ENCODE peak calls at places on chromosomes 1 and 21, in nine cellular contexts. One of them, this sample, is unnamed.

GRCh38 chr1:106678661-106679060 is 377.8 kb upstream of the PRMT6 start:
- DNase-seq in HuH-7.5: no peak
- DNase-seq in GM10248: no peak
- DNase-seq in right lobe of liver: no peak
- DNase-seq in cardiac fibroblast: no peak
- DNase-seq in SK-MEL-5: no peak
- DNase-seq in stimulated activated CD4-positive, alpha-beta T cell treated with anti-CD3 and anti-CD28 coated beads, Interleukin-1b, Interleukin-23, amount 100 ng/mL, for 4 hours: no peak
- DNase-seq in Peyer's patch: no peak
- DNase-seq in HT-29: no peak
- DNase-seq in this sample: no peak

GRCh38 chr1:72649974-72650373 is 367.6 kb upstream of the NEGR1 start:
- DNase-seq in GM10248: no peak
- DNase-seq in right lobe of liver: no peak
- DNase-seq in stimulated activated CD4-positive, alpha-beta T cell treated with anti-CD3 and anti-CD28 coated beads, Interleukin-1b, Interleukin-23, amount 100 ng/mL, for 4 hours: no peak
- DNase-seq in HT-29: no peak
- DNase-seq in HuH-7.5: no peak
- DNase-seq in SK-MEL-5: no peak
- DNase-seq in Peyer's patch: no peak
- DNase-seq in cardiac fibroblast: no peak
- DNase-seq in this sample: no peak

GRCh38 chr1:155136728-155137127 is 1.1 kb downstream of the SLC50A1 start:
- DNase-seq in right lobe of liver: no peak
- DNase-seq in HT-29: peak
- DNase-seq in cardiac fibroblast: no peak
- DNase-seq in stimulated activated CD4-positive, alpha-beta T cell treated with anti-CD3 and anti-CD28 coated beads, Interleukin-1b, Interleukin-23, amount 100 ng/mL, for 4 hours: no peak
- DNase-seq in GM10248: no peak
- DNase-seq in HuH-7.5: no peak
- DNase-seq in SK-MEL-5: no peak
- DNase-seq in Peyer's patch: no peak
- DNase-seq in this sample: no peak

GRCh38 chr1:43973981-43974442 is 748 bp upstream of the ATP6V0B start:
- DNase-seq in HT-29: peak
- DNase-seq in cardiac fibroblast: peak
- DNase-seq in GM10248: no peak
- DNase-seq in stimulated activated CD4-positive, alpha-beta T cell treated with anti-CD3 and anti-CD28 coated beads, Interleukin-1b, Interleukin-23, amount 100 ng/mL, for 4 hours: no peak
- DNase-seq in Peyer's patch: peak
- DNase-seq in SK-MEL-5: no peak
- DNase-seq in right lobe of liver: no peak
- DNase-seq in HuH-7.5: no peak
- DNase-seq in this sample: no peak

GRCh38 chr1:58618303-58618702 is 41.3 kb upstream of the TACSTD2 start:
- DNase-seq in Peyer's patch: no peak
- DNase-seq in stimulated activated CD4-positive, alpha-beta T cell treated with anti-CD3 and anti-CD28 coated beads, Interleukin-1b, Interleukin-23, amount 100 ng/mL, for 4 hours: no peak
- DNase-seq in GM10248: no peak
- DNase-seq in right lobe of liver: no peak
- DNase-seq in cardiac fibroblast: peak
- DNase-seq in HuH-7.5: no peak
- DNase-seq in HT-29: no peak
- DNase-seq in SK-MEL-5: no peak
- DNase-seq in this sample: no peak

GRCh38 chr1:103194060-103194459 is 85.7 kb upstream of the COL11A1 start:
- DNase-seq in stimulated activated CD4-positive, alpha-beta T cell treated with anti-CD3 and anti-CD28 coated beads, Interleukin-1b, Interleukin-23, amount 100 ng/mL, for 4 hours: no peak
- DNase-seq in GM10248: no peak
- DNase-seq in HuH-7.5: no peak
- DNase-seq in HT-29: no peak
- DNase-seq in SK-MEL-5: peak
- DNase-seq in right lobe of liver: no peak
- DNase-seq in cardiac fibroblast: no peak
- DNase-seq in Peyer's patch: no peak
- DNase-seq in this sample: no peak

GRCh38 chr1:211349730-211350129 is 23.1 kb downstream of the TRAF5 start:
- DNase-seq in right lobe of liver: no peak
- DNase-seq in stimulated activated CD4-positive, alpha-beta T cell treated with anti-CD3 and anti-CD28 coated beads, Interleukin-1b, Interleukin-23, amount 100 ng/mL, for 4 hours: no peak
- DNase-seq in HT-29: peak
- DNase-seq in GM10248: no peak
- DNase-seq in Peyer's patch: peak
- DNase-seq in HuH-7.5: no peak
- DNase-seq in cardiac fibroblast: no peak
- DNase-seq in SK-MEL-5: no peak
- DNase-seq in this sample: no peak

GRCh38 chr1:5658340-5659316 is 333.6 kb downstream of the NPHP4 start:
- DNase-seq in GM10248: no peak
- DNase-seq in HT-29: no peak
- DNase-seq in right lobe of liver: no peak
- DNase-seq in SK-MEL-5: no peak
- DNase-seq in HuH-7.5: no peak
- DNase-seq in Peyer's patch: no peak
- DNase-seq in stimulated activated CD4-positive, alpha-beta T cell treated with anti-CD3 and anti-CD28 coated beads, Interleukin-1b, Interleukin-23, amount 100 ng/mL, for 4 hours: no peak
- DNase-seq in cardiac fibroblast: no peak
- DNase-seq in this sample: no peak

GRCh38 chr1:245124241-245124640 is 30.5 kb upstream of the KIF26B start:
- DNase-seq in GM10248: no peak
- DNase-seq in cardiac fibroblast: no peak
- DNase-seq in SK-MEL-5: no peak
- DNase-seq in stimulated activated CD4-positive, alpha-beta T cell treated with anti-CD3 and anti-CD28 coated beads, Interleukin-1b, Interleukin-23, amount 100 ng/mL, for 4 hours: no peak
- DNase-seq in HT-29: no peak
- DNase-seq in right lobe of liver: no peak
- DNase-seq in HuH-7.5: no peak
- DNase-seq in Peyer's patch: no peak
- DNase-seq in this sample: no peak

GRCh38 chr1:88457197-88457596 is 226.9 kb upstream of the PKN2 start:
- DNase-seq in cardiac fibroblast: no peak
- DNase-seq in HuH-7.5: no peak
- DNase-seq in right lobe of liver: no peak
- DNase-seq in Peyer's patch: no peak
- DNase-seq in stimulated activated CD4-positive, alpha-beta T cell treated with anti-CD3 and anti-CD28 coated beads, Interleukin-1b, Interleukin-23, amount 100 ng/mL, for 4 hours: no peak
- DNase-seq in GM10248: no peak
- DNase-seq in SK-MEL-5: no peak
- DNase-seq in HT-29: no peak
- DNase-seq in this sample: no peak

GRCh38 chr1:174021611-174022079 is 512 bp downstream of the RC3H1 start:
- DNase-seq in right lobe of liver: peak
- DNase-seq in SK-MEL-5: peak
- DNase-seq in Peyer's patch: peak
- DNase-seq in GM10248: peak
- DNase-seq in HT-29: peak
- DNase-seq in stimulated activated CD4-positive, alpha-beta T cell treated with anti-CD3 and anti-CD28 coated beads, Interleukin-1b, Interleukin-23, amount 100 ng/mL, for 4 hours: peak
- DNase-seq in HuH-7.5: peak
- DNase-seq in cardiac fibroblast: peak
- DNase-seq in this sample: peak

GRCh38 chr1:231162300-231162969 is 577 bp downstream of the TRIM67 start:
- DNase-seq in right lobe of liver: no peak
- DNase-seq in Peyer's patch: no peak
- DNase-seq in HT-29: no peak
- DNase-seq in stimulated activated CD4-positive, alpha-beta T cell treated with anti-CD3 and anti-CD28 coated beads, Interleukin-1b, Interleukin-23, amount 100 ng/mL, for 4 hours: peak
- DNase-seq in SK-MEL-5: no peak
- DNase-seq in GM10248: peak
- DNase-seq in HuH-7.5: peak
- DNase-seq in cardiac fibroblast: peak
- DNase-seq in this sample: peak

GRCh38 chr1:94629259-94630181 is 88.0 kb upstream of the F3 start:
- DNase-seq in SK-MEL-5: no peak
- DNase-seq in stimulated activated CD4-positive, alpha-beta T cell treated with anti-CD3 and anti-CD28 coated beads, Interleukin-1b, Interleukin-23, amount 100 ng/mL, for 4 hours: no peak
- DNase-seq in GM10248: no peak
- DNase-seq in cardiac fibroblast: no peak
- DNase-seq in HT-29: no peak
- DNase-seq in Peyer's patch: no peak
- DNase-seq in right lobe of liver: no peak
- DNase-seq in HuH-7.5: no peak
- DNase-seq in this sample: no peak

GRCh38 chr1:32056598-32056997 is 16.1 kb upstream of the TMEM39B start:
- DNase-seq in right lobe of liver: no peak
- DNase-seq in stimulated activated CD4-positive, alpha-beta T cell treated with anti-CD3 and anti-CD28 coated beads, Interleukin-1b, Interleukin-23, amount 100 ng/mL, for 4 hours: no peak
- DNase-seq in cardiac fibroblast: no peak
- DNase-seq in Peyer's patch: no peak
- DNase-seq in HuH-7.5: no peak
- DNase-seq in GM10248: no peak
- DNase-seq in HT-29: no peak
- DNase-seq in SK-MEL-5: no peak
- DNase-seq in this sample: no peak

GRCh38 chr1:23484253-23485001 is 448 bp upstream of the ASAP3 start:
- DNase-seq in SK-MEL-5: peak
- DNase-seq in HT-29: peak
- DNase-seq in right lobe of liver: peak
- DNase-seq in cardiac fibroblast: peak
- DNase-seq in stimulated activated CD4-positive, alpha-beta T cell treated with anti-CD3 and anti-CD28 coated beads, Interleukin-1b, Interleukin-23, amount 100 ng/mL, for 4 hours: peak
- DNase-seq in GM10248: peak
- DNase-seq in HuH-7.5: peak
- DNase-seq in Peyer's patch: peak
- DNase-seq in this sample: peak

GRCh38 chr1:46757256-46757955 is 38.5 kb upstream of the EFCAB14 start:
- DNase-seq in stimulated activated CD4-positive, alpha-beta T cell treated with anti-CD3 and anti-CD28 coated beads, Interleukin-1b, Interleukin-23, amount 100 ng/mL, for 4 hours: no peak
- DNase-seq in cardiac fibroblast: peak
- DNase-seq in GM10248: no peak
- DNase-seq in SK-MEL-5: no peak
- DNase-seq in HT-29: peak
- DNase-seq in HuH-7.5: no peak
- DNase-seq in Peyer's patch: no peak
- DNase-seq in right lobe of liver: no peak
- DNase-seq in this sample: no peak

GRCh38 chr1:192005976-192006375 is 152.3 kb upstream of the RGS18 start:
- DNase-seq in cardiac fibroblast: no peak
- DNase-seq in HT-29: no peak
- DNase-seq in right lobe of liver: no peak
- DNase-seq in HuH-7.5: no peak
- DNase-seq in Peyer's patch: no peak
- DNase-seq in stimulated activated CD4-positive, alpha-beta T cell treated with anti-CD3 and anti-CD28 coated beads, Interleukin-1b, Interleukin-23, amount 100 ng/mL, for 4 hours: no peak
- DNase-seq in SK-MEL-5: no peak
- DNase-seq in GM10248: no peak
- DNase-seq in this sample: no peak

GRCh38 chr1:2894381-2895041 is 93.0 kb upstream of the TTC34 start:
- DNase-seq in GM10248: no peak
- DNase-seq in Peyer's patch: peak
- DNase-seq in SK-MEL-5: no peak
- DNase-seq in cardiac fibroblast: no peak
- DNase-seq in stimulated activated CD4-positive, alpha-beta T cell treated with anti-CD3 and anti-CD28 coated beads, Interleukin-1b, Interleukin-23, amount 100 ng/mL, for 4 hours: peak
- DNase-seq in right lobe of liver: no peak
- DNase-seq in HT-29: no peak
- DNase-seq in HuH-7.5: no peak
- DNase-seq in this sample: no peak

GRCh38 chr1:206469933-206470691 is at the start of gene IKBKE:
- DNase-seq in stimulated activated CD4-positive, alpha-beta T cell treated with anti-CD3 and anti-CD28 coated beads, Interleukin-1b, Interleukin-23, amount 100 ng/mL, for 4 hours: peak
- DNase-seq in HT-29: peak
- DNase-seq in Peyer's patch: peak
- DNase-seq in cardiac fibroblast: peak
- DNase-seq in SK-MEL-5: peak
- DNase-seq in right lobe of liver: no peak
- DNase-seq in GM10248: peak
- DNase-seq in HuH-7.5: peak
- DNase-seq in this sample: peak

GRCh38 chr1:232611834-232612233 is 18.1 kb downstream of the SIPA1L2 start:
- DNase-seq in cardiac fibroblast: no peak
- DNase-seq in SK-MEL-5: no peak
- DNase-seq in HT-29: no peak
- DNase-seq in right lobe of liver: no peak
- DNase-seq in HuH-7.5: no peak
- DNase-seq in Peyer's patch: no peak
- DNase-seq in GM10248: no peak
- DNase-seq in stimulated activated CD4-positive, alpha-beta T cell treated with anti-CD3 and anti-CD28 coated beads, Interleukin-1b, Interleukin-23, amount 100 ng/mL, for 4 hours: no peak
- DNase-seq in this sample: no peak

GRCh38 chr21:38037416-38037815 is 121.2 kb upstream of the KCNJ6 start:
- DNase-seq in SK-MEL-5: no peak
- DNase-seq in HuH-7.5: no peak
- DNase-seq in right lobe of liver: no peak
- DNase-seq in Peyer's patch: no peak
- DNase-seq in HT-29: no peak
- DNase-seq in stimulated activated CD4-positive, alpha-beta T cell treated with anti-CD3 and anti-CD28 coated beads, Interleukin-1b, Interleukin-23, amount 100 ng/mL, for 4 hours: no peak
- DNase-seq in GM10248: no peak
- DNase-seq in cardiac fibroblast: peak
- DNase-seq in this sample: no peak

GRCh38 chr1:210527091-210527490 is 198.4 kb downstream of the HHAT start:
- DNase-seq in SK-MEL-5: no peak
- DNase-seq in HuH-7.5: no peak
- DNase-seq in GM10248: no peak
- DNase-seq in HT-29: no peak
- DNase-seq in cardiac fibroblast: no peak
- DNase-seq in stimulated activated CD4-positive, alpha-beta T cell treated with anti-CD3 and anti-CD28 coated beads, Interleukin-1b, Interleukin-23, amount 100 ng/mL, for 4 hours: no peak
- DNase-seq in right lobe of liver: no peak
- DNase-seq in Peyer's patch: no peak
- DNase-seq in this sample: no peak

GRCh38 chr1:183926978-183927377 is 110.5 kb downstream of the COLGALT2 start:
- DNase-seq in cardiac fibroblast: peak
- DNase-seq in GM10248: no peak
- DNase-seq in HuH-7.5: no peak
- DNase-seq in HT-29: no peak
- DNase-seq in stimulated activated CD4-positive, alpha-beta T cell treated with anti-CD3 and anti-CD28 coated beads, Interleukin-1b, Interleukin-23, amount 100 ng/mL, for 4 hours: no peak
- DNase-seq in right lobe of liver: no peak
- DNase-seq in Peyer's patch: no peak
- DNase-seq in SK-MEL-5: no peak
- DNase-seq in this sample: no peak

GRCh38 chr1:204477036-204477740 is 17.4 kb downstream of the PIK3C2B start:
- DNase-seq in HuH-7.5: no peak
- DNase-seq in Peyer's patch: no peak
- DNase-seq in SK-MEL-5: no peak
- DNase-seq in HT-29: no peak
- DNase-seq in cardiac fibroblast: no peak
- DNase-seq in GM10248: peak
- DNase-seq in stimulated activated CD4-positive, alpha-beta T cell treated with anti-CD3 and anti-CD28 coated beads, Interleukin-1b, Interleukin-23, amount 100 ng/mL, for 4 hours: no peak
- DNase-seq in right lobe of liver: peak
- DNase-seq in this sample: no peak

GRCh38 chr1:231639819-231640218 is 13.2 kb downstream of the DISC1 start:
- DNase-seq in stimulated activated CD4-positive, alpha-beta T cell treated with anti-CD3 and anti-CD28 coated beads, Interleukin-1b, Interleukin-23, amount 100 ng/mL, for 4 hours: no peak
- DNase-seq in HuH-7.5: no peak
- DNase-seq in SK-MEL-5: no peak
- DNase-seq in cardiac fibroblast: no peak
- DNase-seq in right lobe of liver: no peak
- DNase-seq in Peyer's patch: no peak
- DNase-seq in GM10248: no peak
- DNase-seq in HT-29: no peak
- DNase-seq in this sample: no peak

GRCh38 chr1:22044690-22045420 is 7.7 kb upstream of the CDC42 start:
- DNase-seq in SK-MEL-5: no peak
- DNase-seq in cardiac fibroblast: peak
- DNase-seq in GM10248: no peak
- DNase-seq in Peyer's patch: no peak
- DNase-seq in HT-29: peak
- DNase-seq in right lobe of liver: no peak
- DNase-seq in HuH-7.5: no peak
- DNase-seq in stimulated activated CD4-positive, alpha-beta T cell treated with anti-CD3 and anti-CD28 coated beads, Interleukin-1b, Interleukin-23, amount 100 ng/mL, for 4 hours: no peak
- DNase-seq in this sample: no peak

GRCh38 chr21:15872236-15872635 is 142.5 kb downstream of the USP25 start:
- DNase-seq in SK-MEL-5: no peak
- DNase-seq in Peyer's patch: no peak
- DNase-seq in GM10248: no peak
- DNase-seq in HT-29: no peak
- DNase-seq in stimulated activated CD4-positive, alpha-beta T cell treated with anti-CD3 and anti-CD28 coated beads, Interleukin-1b, Interleukin-23, amount 100 ng/mL, for 4 hours: no peak
- DNase-seq in HuH-7.5: no peak
- DNase-seq in cardiac fibroblast: no peak
- DNase-seq in right lobe of liver: no peak
- DNase-seq in this sample: no peak

GRCh38 chr1:8077120-8077573 is 51.0 kb upstream of the ERRFI1 start:
- DNase-seq in HuH-7.5: peak
- DNase-seq in SK-MEL-5: no peak
- DNase-seq in cardiac fibroblast: peak
- DNase-seq in right lobe of liver: no peak
- DNase-seq in Peyer's patch: no peak
- DNase-seq in stimulated activated CD4-positive, alpha-beta T cell treated with anti-CD3 and anti-CD28 coated beads, Interleukin-1b, Interleukin-23, amount 100 ng/mL, for 4 hours: no peak
- DNase-seq in GM10248: no peak
- DNase-seq in HT-29: peak
- DNase-seq in this sample: peak

GRCh38 chr1:183022202-183023145 is 746 bp upstream of the LAMC1 start:
- DNase-seq in HuH-7.5: peak
- DNase-seq in HT-29: peak
- DNase-seq in cardiac fibroblast: peak
- DNase-seq in stimulated activated CD4-positive, alpha-beta T cell treated with anti-CD3 and anti-CD28 coated beads, Interleukin-1b, Interleukin-23, amount 100 ng/mL, for 4 hours: no peak
- DNase-seq in Peyer's patch: peak
- DNase-seq in SK-MEL-5: peak
- DNase-seq in GM10248: peak
- DNase-seq in right lobe of liver: peak
- DNase-seq in this sample: peak

GRCh38 chr1:233730809-233731208 is 116.9 kb downstream of the KCNK1 start:
- DNase-seq in right lobe of liver: no peak
- DNase-seq in stimulated activated CD4-positive, alpha-beta T cell treated with anti-CD3 and anti-CD28 coated beads, Interleukin-1b, Interleukin-23, amount 100 ng/mL, for 4 hours: no peak
- DNase-seq in cardiac fibroblast: no peak
- DNase-seq in SK-MEL-5: peak
- DNase-seq in Peyer's patch: no peak
- DNase-seq in GM10248: no peak
- DNase-seq in HT-29: no peak
- DNase-seq in HuH-7.5: no peak
- DNase-seq in this sample: no peak

GRCh38 chr1:153655333-153655732 is 3.2 kb upstream of the SNAPIN start:
- DNase-seq in GM10248: no peak
- DNase-seq in HT-29: no peak
- DNase-seq in right lobe of liver: no peak
- DNase-seq in cardiac fibroblast: no peak
- DNase-seq in SK-MEL-5: no peak
- DNase-seq in HuH-7.5: no peak
- DNase-seq in Peyer's patch: no peak
- DNase-seq in stimulated activated CD4-positive, alpha-beta T cell treated with anti-CD3 and anti-CD28 coated beads, Interleukin-1b, Interleukin-23, amount 100 ng/mL, for 4 hours: no peak
- DNase-seq in this sample: peak